ENCODE peak calls at places on chromosomes 12 and 14, in five cellular contexts. J is left ventricle myocardium inferior, X is RWPE1, F is HCT116, L is H9. O is an unnamed sample.

GRCh38 chr12:43882578-43883178 is 46.8 kb downstream of the TMEM117 start:
- DNase-seq in J (no peak), X (peak), F (peak), L (no peak), O (no peak)

GRCh38 chr14:104782823-104783170 is 12.8 kb downstream of the AKT1 start:
- DNase-seq in J (no peak), X (no peak), F (no peak), L (no peak), O (no peak)

GRCh38 chr14:35416108-35416750 is 11.7 kb upstream of the NFKBIA start:
- DNase-seq in J (no peak), X (no peak), F (no peak), L (no peak), O (no peak)

GRCh38 chr14:73712540-73713141 is 1.5 kb downstream of the PNMA1 start:
- DNase-seq in J (no peak), X (peak), F (no peak), L (peak), O (no peak)

GRCh38 chr12:105220929-105221290 is 15.1 kb downstream of the APPL2 start:
- DNase-seq in J (no peak), X (no peak), F (no peak), L (no peak), O (no peak)

GRCh38 chr14:105622329-105622955 is 96.1 kb downstream of the TMEM121 start:
- DNase-seq in J (no peak), X (no peak), F (no peak), L (peak), O (no peak)

GRCh38 chr14:28308727-28309126 is 457.9 kb upstream of the FOXG1 start:
- DNase-seq in J (no peak), X (peak), F (no peak), L (no peak), O (no peak)

GRCh38 chr14:61653507-61653906 is 41.8 kb upstream of the HIF1A start:
- DNase-seq in J (no peak), X (peak), F (no peak), L (no peak), O (no peak)

GRCh38 chr14:24238123-24238522 is 4.3 kb downstream of the TINF2 start:
- DNase-seq in J (no peak), X (peak), F (no peak), L (no peak), O (no peak)

GRCh38 chr14:93008381-93008780 is 85.4 kb downstream of the CHGA start:
- DNase-seq in J (peak), X (no peak), F (no peak), L (no peak), O (no peak)

GRCh38 chr12:106271575-106272505 is 24.0 kb upstream of the CKAP4 start:
- DNase-seq in J (no peak), X (no peak), F (no peak), L (no peak), O (no peak)

GRCh38 chr12:10331642-10332239 is 24.1 kb downstream of the KLRD1 start:
- DNase-seq in J (no peak), X (peak), F (peak), L (no peak), O (peak)

GRCh38 chr14:24216345-24216699 is 456 bp upstream of the MDP1 start:
- DNase-seq in J (no peak), X (no peak), F (no peak), L (no peak), O (no peak)

GRCh38 chr14:76977793-76978730 is 50.4 kb downstream of the IRF2BPL start:
- DNase-seq in J (peak), X (no peak), F (no peak), L (no peak), O (no peak)

GRCh38 chr14:104334812-104335161 is 196.4 kb downstream of the KIF26A start:
- DNase-seq in J (no peak), X (no peak), F (no peak), L (no peak), O (no peak)

GRCh38 chr12:39905152-39905551 is 200.7 kb downstream of the SLC2A13 start:
- DNase-seq in J (peak), X (no peak), F (no peak), L (no peak), O (no peak)

GRCh38 chr12:89707992-89708792 is 446 bp downstream of the ATP2B1 start:
- DNase-seq in J (peak), X (no peak), F (no peak), L (peak), O (no peak)

GRCh38 chr12:117040496-117040895 is 58.7 kb downstream of the TESC start:
- DNase-seq in J (peak), X (no peak), F (no peak), L (no peak), O (no peak)

GRCh38 chr12:29591140-29592020 is 93.9 kb upstream of the OVCH1 start:
- DNase-seq in J (no peak), X (no peak), F (no peak), L (peak), O (no peak)

GRCh38 chr14:59022144-59022543 is 166.3 kb upstream of the DAAM1 start:
- DNase-seq in J (no peak), X (no peak), F (no peak), L (no peak), O (no peak)
- TF ChIP-seq CTCF in J (peak), X (no peak), F (peak), L (peak), O (peak)

DNA sequence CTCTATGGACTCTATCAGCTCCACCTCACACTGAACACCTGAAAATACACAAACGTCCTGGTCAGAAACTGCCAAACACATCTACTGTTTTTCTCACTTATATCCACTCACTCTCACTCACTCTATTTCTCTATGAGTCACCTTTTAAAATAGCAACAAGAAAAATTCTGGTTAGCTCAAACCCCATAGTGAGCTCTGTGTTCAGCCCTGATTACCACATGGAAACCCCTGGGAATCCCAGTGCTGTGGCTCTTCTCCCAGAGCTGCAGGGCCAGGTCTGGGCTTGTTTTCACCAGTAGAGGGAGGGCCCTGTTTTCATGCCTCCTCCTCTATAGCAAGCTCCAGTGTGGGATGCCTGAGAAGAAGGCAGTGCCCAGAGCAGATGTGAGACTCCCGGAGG is 1126.1 kb downstream of the TMEM121 start:
- DNase-seq in J (no peak), X (peak), F (no peak), L (no peak), O (no peak)
- TF ChIP-seq CTCF in J (no peak), X (no peak), F (no peak), L (no peak), O (no peak)

GRCh38 chr12:126055521-126055920 is 990.3 kb downstream of the AACS start:
- DNase-seq in J (no peak), X (peak), F (no peak), L (no peak), O (no peak)

GRCh38 chr12:126051611-126052107 is 986.4 kb downstream of the AACS start:
- DNase-seq in J (no peak), X (peak), F (no peak), L (no peak), O (no peak)
- TF ChIP-seq CTCF in J (no peak), X (peak), F (no peak), L (peak), O (no peak)

GRCh38 chr12:80576641-80577418 is 130.6 kb upstream of the MYF6 start:
- DNase-seq in J (no peak), X (no peak), F (no peak), L (no peak), O (no peak)

GRCh38 chr12:80580254-80580653 is 127.2 kb upstream of the MYF6 start:
- DNase-seq in J (no peak), X (peak), F (no peak), L (no peak), O (no peak)

DNA sequence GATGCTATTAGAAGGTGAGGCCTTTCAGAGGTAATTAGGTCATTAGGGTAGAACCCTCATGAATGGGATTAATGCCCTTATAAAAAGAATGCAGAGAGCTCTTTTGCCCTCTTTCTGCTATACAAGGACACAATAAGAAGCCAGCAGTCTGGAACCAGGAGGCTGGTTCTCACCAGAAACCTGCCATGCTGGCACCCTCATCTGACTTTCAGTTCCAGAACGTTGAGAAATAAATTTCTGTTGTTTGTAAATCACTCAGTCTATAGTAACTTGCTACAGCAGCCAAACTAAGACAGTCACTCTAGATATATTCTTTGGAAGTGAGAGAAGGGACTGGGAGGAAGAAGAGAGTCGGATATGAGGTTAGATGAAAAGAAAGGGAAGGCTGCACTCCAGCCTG is 125.0 kb upstream of the MYF6 start:
- DNase-seq in J (no peak), X (no peak), F (no peak), L (no peak), O (no peak)
- TF ChIP-seq CTCF in J (no peak), X (no peak), F (no peak), L (no peak), O (no peak)

GRCh38 chr12:113870035-113870434 is 96.1 kb downstream of the RBM19 start:
- DNase-seq in J (no peak), X (no peak), F (no peak), L (no peak), O (no peak)

GRCh38 chr12:113866496-113866895 is 99.6 kb downstream of the RBM19 start:
- DNase-seq in J (no peak), X (no peak), F (no peak), L (no peak), O (no peak)

GRCh38 chr12:113868365-113868764 is 97.8 kb downstream of the RBM19 start:
- DNase-seq in J (no peak), X (no peak), F (no peak), L (no peak), O (no peak)

GRCh38 chr12:113870890-113871289 is 95.2 kb downstream of the RBM19 start:
- DNase-seq in J (no peak), X (no peak), F (no peak), L (no peak), O (no peak)

GRCh38 chr12:113867258-113867657 is 98.9 kb downstream of the RBM19 start:
- DNase-seq in J (no peak), X (peak), F (no peak), L (peak), O (no peak)
- TF ChIP-seq CTCF in J (peak), X (no peak), F (peak), L (peak), O (no peak)

GRCh38 chr14:100165376-100165775 is 5.9 kb upstream of the DEGS2 start:
- DNase-seq in J (no peak), X (no peak), F (no peak), L (peak), O (no peak)
- TF ChIP-seq CTCF in J (peak), X (no peak), F (no peak), L (no peak), O (no peak)

GRCh38 chr12:66043035-66043434 is 87.5 kb downstream of the LLPH start:
- DNase-seq in J (no peak), X (no peak), F (no peak), L (no peak), O (no peak)
- TF ChIP-seq CTCF in J (no peak), X (no peak), F (no peak), L (no peak), O (no peak)

GRCh38 chr12:4152145-4152795 is 121.3 kb upstream of the CCND2 start:
- DNase-seq in J (no peak), X (no peak), F (no peak), L (no peak), O (no peak)
- TF ChIP-seq CTCF in J (no peak), X (no peak), F (no peak), L (no peak), O (no peak)

DNA sequence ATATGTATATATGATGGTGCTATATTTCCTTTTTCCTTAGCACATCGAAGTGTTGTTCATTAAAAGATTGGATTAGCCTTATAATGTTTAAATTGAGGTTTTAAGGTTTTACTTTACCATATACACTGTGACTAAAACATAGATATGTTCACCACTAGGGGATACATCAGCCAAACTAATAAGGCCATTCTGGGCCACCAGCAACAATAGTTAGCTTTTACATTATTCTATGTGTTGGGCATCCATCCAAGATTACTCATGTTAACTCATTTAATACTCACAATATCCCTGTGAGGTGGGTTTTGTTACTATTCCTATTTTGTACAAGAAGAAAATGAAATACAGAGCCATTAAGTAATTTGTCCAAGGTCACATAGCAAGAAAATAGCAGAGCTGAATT is 202.6 kb upstream of the AVPR1A start:
- DNase-seq in J (no peak), X (peak), F (no peak), L (no peak), O (no peak)
- TF ChIP-seq CTCF in J (no peak), X (no peak), F (no peak), L (peak), O (no peak)

GRCh38 chr12:66275040-66275439 is 27.3 kb upstream of the HELB start:
- DNase-seq in J (no peak), X (no peak), F (no peak), L (no peak), O (no peak)

GRCh38 chr12:66280573-66280972 is 21.7 kb upstream of the HELB start:
- DNase-seq in J (no peak), X (no peak), F (no peak), L (no peak), O (no peak)

GRCh38 chr12:66282244-66282643 is 20.0 kb upstream of the HELB start:
- DNase-seq in J (no peak), X (no peak), F (no peak), L (no peak), O (no peak)

DNA sequence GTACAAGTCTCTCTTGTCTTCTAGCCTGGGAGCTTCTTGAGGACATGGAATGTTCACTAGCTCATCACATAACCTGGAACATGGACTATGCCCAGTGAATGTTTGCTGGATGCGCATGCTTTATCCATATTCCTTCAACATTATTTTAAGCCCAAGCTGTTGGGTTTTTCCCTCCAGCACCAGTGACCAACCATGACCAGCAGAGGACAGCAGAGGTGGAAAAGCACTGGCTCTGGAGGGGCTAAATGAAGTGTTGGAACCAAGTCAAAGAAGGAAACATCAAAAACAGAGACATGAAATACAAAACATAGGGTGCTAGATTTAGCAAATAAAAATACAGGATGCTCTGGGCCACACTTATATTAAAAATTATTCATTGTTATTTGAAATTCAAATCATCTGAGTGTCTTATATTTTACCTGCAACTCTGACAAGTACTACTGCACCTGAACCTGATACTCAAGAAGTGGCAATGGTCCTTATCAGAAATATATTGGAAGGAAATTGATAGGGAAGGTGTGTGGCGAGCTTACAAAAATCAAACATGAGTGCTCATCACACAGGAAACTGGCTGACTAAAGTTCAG is 23.1 kb upstream of the HELB start:
- DNase-seq in J (no peak), X (peak), F (peak), L (no peak), O (no peak)
- TF ChIP-seq CTCF in J (peak), X (peak), F (peak), L (peak), O (peak)